ENCODE peak calls at places on chromosomes 13 and 19, in seven cellular contexts. P, Y, K, R, Z, V and E are unnamed samples.

GRCh38 chr19:31408460-31409124 is 59.4 kb upstream of the TSHZ3 start:
- DNase-seq in P (peak), Y (no peak), K (no peak), R (no peak), Z (no peak), V (no peak), E (no peak)

GRCh38 chr13:107104631-107105030 is 536.7 kb upstream of the ARGLU1 start:
- DNase-seq in P (no peak), Y (no peak), K (no peak), R (no peak), Z (no peak), V (no peak), E (no peak)

GRCh38 chr19:2524840-2525723 is 49.2 kb downstream of the GADD45B start:
- DNase-seq in P (peak), Y (peak), K (no peak), R (peak), Z (no peak), V (no peak), E (peak)

GRCh38 chr19:35856546-35857149 is at the start of gene KIRREL2:
- DNase-seq in P (no peak), Y (no peak), K (no peak), R (no peak), Z (peak), V (peak), E (no peak)

GRCh38 chr19:14433454-14434156 is 499 bp downstream of the PKN1 start:
- DNase-seq in P (no peak), Y (no peak), K (no peak), R (no peak), Z (peak), V (peak), E (no peak)

GRCh38 chr13:40781717-40782116 is 7.7 kb upstream of the SLC25A15 start:
- DNase-seq in P (no peak), Y (no peak), K (no peak), R (no peak), Z (no peak), V (no peak), E (no peak)

GRCh38 chr19:47186337-47187022 is 44.5 kb downstream of the BBC3 start:
- DNase-seq in P (no peak), Y (no peak), K (peak), R (no peak), Z (no peak), V (peak), E (no peak)

GRCh38 chr13:109875746-109876145 is 89.4 kb upstream of the IRS2 start:
- DNase-seq in P (no peak), Y (no peak), K (no peak), R (no peak), Z (no peak), V (no peak), E (no peak)

GRCh38 chr13:105370011-105370645 is 1165.3 kb downstream of the EFNB2 start:
- DNase-seq in P (no peak), Y (no peak), K (no peak), R (no peak), Z (no peak), V (no peak), E (no peak)

GRCh38 chr19:1826557-1827521 is 14.8 kb upstream of the ATP8B3 start:
- DNase-seq in P (peak), Y (no peak), K (no peak), R (no peak), Z (peak), V (peak), E (no peak)

GRCh38 chr13:60230593-60230992 is 66.9 kb upstream of the DIAPH3 start:
- DNase-seq in P (peak), Y (no peak), K (no peak), R (no peak), Z (no peak), V (peak), E (no peak)

GRCh38 chr13:99471231-99472202 is 29.8 kb upstream of the TM9SF2 start:
- DNase-seq in P (no peak), Y (no peak), K (no peak), R (no peak), Z (no peak), V (no peak), E (no peak)

GRCh38 chr19:27393591-27393990 is 1819.4 kb downstream of the UQCRFS1 start:
- DNase-seq in P (no peak), Y (no peak), K (no peak), R (no peak), Z (no peak), V (no peak), E (no peak)

GRCh38 chr19:55086730-55087541 is 11.3 kb downstream of the EPS8L1 start:
- DNase-seq in P (no peak), Y (no peak), K (no peak), R (no peak), Z (peak), V (peak), E (no peak)

GRCh38 chr19:8367327-8368001 is 3.5 kb downstream of the ANGPTL4 start:
- DNase-seq in P (peak), Y (no peak), K (no peak), R (no peak), Z (peak), V (peak), E (no peak)

GRCh38 chr19:6103217-6103644 is 7.1 kb downstream of the RFX2 start:
- DNase-seq in P (no peak), Y (no peak), K (no peak), R (no peak), Z (no peak), V (no peak), E (no peak)

GRCh38 chr19:28404462-28404861 is 808.5 kb downstream of the UQCRFS1 start:
- DNase-seq in P (no peak), Y (no peak), K (no peak), R (no peak), Z (no peak), V (no peak), E (no peak)

GRCh38 chr19:29616541-29616940 is 10.5 kb downstream of the POP4 start:
- DNase-seq in P (no peak), Y (no peak), K (no peak), R (no peak), Z (no peak), V (no peak), E (no peak)

GRCh38 chr19:29617336-29618266 is 11.5 kb downstream of the POP4 start:
- DNase-seq in P (no peak), Y (no peak), K (no peak), R (no peak), Z (no peak), V (no peak), E (peak)

GRCh38 chr19:29620931-29621351 is 14.9 kb downstream of the POP4 start:
- DNase-seq in P (no peak), Y (no peak), K (no peak), R (no peak), Z (no peak), V (no peak), E (no peak)

GRCh38 chr19:29618434-29618833 is 12.4 kb downstream of the POP4 start:
- DNase-seq in P (no peak), Y (no peak), K (no peak), R (no peak), Z (no peak), V (no peak), E (no peak)

DNA sequence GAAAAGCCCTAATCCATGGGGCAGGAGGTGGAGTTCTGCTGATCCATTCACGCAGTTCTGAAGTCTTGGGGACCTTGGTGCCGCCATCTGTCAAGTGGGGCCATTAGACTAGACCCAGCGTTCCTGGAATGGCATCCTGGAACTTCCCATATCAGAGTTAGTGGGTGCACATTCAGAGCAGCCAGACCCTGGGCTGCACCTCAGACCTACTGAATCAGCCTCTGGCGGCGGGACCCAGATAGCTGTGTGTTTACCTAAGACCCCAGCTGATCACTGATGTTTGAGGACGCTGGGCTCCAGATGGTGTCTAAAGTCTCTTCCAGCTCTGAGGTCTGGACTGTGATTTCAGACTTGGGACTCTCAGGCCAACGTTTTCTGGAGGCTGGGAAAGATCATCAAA is 12.8 kb downstream of the POP4 start:
- DNase-seq in P (no peak), Y (no peak), K (no peak), R (no peak), Z (no peak), V (no peak), E (no peak)
- TF ChIP-seq JUND in P (no peak), Y (no peak), K (no peak), R (no peak), Z (no peak), V (no peak), E (no peak)

GRCh38 chr13:26377038-26377437 is 123.1 kb downstream of the CDK8 start:
- DNase-seq in P (peak), Y (peak), K (no peak), R (peak), Z (peak), V (peak), E (peak)
- TF ChIP-seq JUND in P (no peak), Y (no peak), K (no peak), R (no peak), Z (no peak), V (no peak), E (no peak)

GRCh38 chr19:56111601-56112312 is 9.3 kb downstream of the ZNF787 start:
- DNase-seq in P (no peak), Y (peak), K (no peak), R (no peak), Z (no peak), V (peak), E (no peak)
- TF ChIP-seq JUND in P (no peak), Y (no peak), K (no peak), R (no peak), Z (no peak), V (no peak), E (no peak)

GRCh38 chr13:51647067-51647466 is 62.8 kb downstream of the WDFY2 start:
- DNase-seq in P (no peak), Y (no peak), K (no peak), R (no peak), Z (no peak), V (no peak), E (no peak)
- TF ChIP-seq JUND in P (no peak), Y (no peak), K (no peak), R (no peak), Z (no peak), V (no peak), E (no peak)

GRCh38 chr13:23692816-23693215 is 122.6 kb downstream of the TNFRSF19 start:
- DNase-seq in P (no peak), Y (no peak), K (no peak), R (no peak), Z (no peak), V (no peak), E (no peak)

GRCh38 chr13:23697772-23698313 is 127.6 kb downstream of the TNFRSF19 start:
- DNase-seq in P (no peak), Y (no peak), K (no peak), R (no peak), Z (no peak), V (no peak), E (no peak)

GRCh38 chr13:23695711-23696512 is 125.7 kb downstream of the TNFRSF19 start:
- DNase-seq in P (no peak), Y (no peak), K (no peak), R (no peak), Z (no peak), V (no peak), E (no peak)

GRCh38 chr13:23696610-23697009 is 126.4 kb downstream of the TNFRSF19 start:
- DNase-seq in P (no peak), Y (no peak), K (no peak), R (no peak), Z (no peak), V (no peak), E (no peak)

DNA sequence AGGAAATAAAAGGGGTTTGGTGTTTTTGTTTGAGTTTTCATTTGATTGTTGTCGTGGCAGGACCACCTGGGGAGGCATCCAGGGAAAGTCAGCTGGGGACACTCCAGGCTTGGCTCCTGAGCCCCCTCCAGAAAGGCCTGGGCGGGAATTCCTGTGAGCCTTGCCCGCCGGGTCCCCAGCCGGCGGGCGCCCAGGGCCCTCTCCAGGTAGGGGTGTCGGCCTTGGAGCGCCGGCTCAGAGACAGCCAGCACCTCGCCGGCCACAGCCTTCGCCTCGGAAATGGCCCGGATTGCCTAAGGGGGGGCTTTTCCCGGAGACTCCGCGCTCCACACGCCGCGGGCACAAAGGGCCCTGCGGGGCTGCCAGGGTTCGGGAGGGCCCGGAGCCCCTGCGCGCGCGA is 125.0 kb downstream of the TNFRSF19 start:
- DNase-seq in P (no peak), Y (no peak), K (no peak), R (no peak), Z (no peak), V (no peak), E (no peak)
- TF ChIP-seq JUND in P (no peak), Y (no peak), K (no peak), R (no peak), Z (no peak), V (no peak), E (no peak)

GRCh38 chr19:48363500-48363809 is 285 bp downstream of the TMEM143 start:
- DNase-seq in P (no peak), Y (no peak), K (no peak), R (no peak), Z (no peak), V (no peak), E (no peak)
- TF ChIP-seq JUND in P (peak), Y (no peak), K (no peak), R (no peak), Z (no peak), V (no peak), E (no peak)